ENCODE peak calls at places on chromosomes 13 and 19, in nine cellular contexts. T, H, C, B, X, D, G, A and I are unnamed samples.
A peak's percentile ranks its signal among the peaks of the same experiment; 100 is the strongest.

GRCh38 chr19:30695171-30695875 is 323.1 kb downstream of the ZNF536 start:
- DNase-seq in G (no peak), C (no peak), A (no peak), D (no peak), T (no peak), H (no peak), B (no peak), X (no peak), I (no peak)

GRCh38 chr19:45478454-45479238 is 10.8 kb downstream of the FOSB start:
- DNase-seq in C (peak; percentile 87), G (peak; percentile 86), A (peak; percentile 56), H (peak; percentile 78), T (peak; percentile 94), D (peak; percentile 94), B (peak; percentile 92), X (peak; percentile 94), I (peak; percentile 69)

GRCh38 chr13:109131698-109132257 is 502.4 kb downstream of the MYO16 start:
- DNase-seq in A (no peak), G (no peak), D (no peak), T (no peak), B (no peak), X (no peak), H (no peak), C (no peak), I (no peak)

GRCh38 chr19:48638831-48639381 is 1.7 kb upstream of the DBP start:
- DNase-seq in C (no peak), D (no peak), H (no peak), G (no peak), A (no peak), T (no peak), B (no peak), X (peak; percentile 83), I (no peak)

GRCh38 chr19:55070755-55071502 is 4.7 kb upstream of the EPS8L1 start:
- DNase-seq in H (no peak), A (no peak), D (no peak), G (no peak), T (no peak), C (peak; percentile 36), B (no peak), X (no peak), I (no peak)

GRCh38 chr13:37918116-37919100 is 48.8 kb upstream of the TRPC4 start:
- DNase-seq in A (no peak), B (no peak), G (no peak), H (no peak), X (no peak), T (no peak), C (no peak), D (no peak), I (no peak)

GRCh38 chr13:27607125-27607524 is 13.2 kb downstream of the LNX2 start:
- DNase-seq in B (peak; percentile 85), D (no peak), X (no peak), G (no peak), C (no peak), H (no peak), A (no peak), T (no peak), I (no peak)

GRCh38 chr13:91482427-91482826 is 84.0 kb downstream of the GPC5 start:
- DNase-seq in H (no peak), A (no peak), X (no peak), C (no peak), B (no peak), D (no peak), G (no peak), T (no peak), I (no peak)

GRCh38 chr19:49502866-49503581 is 6.8 kb downstream of the RPS11 start:
- DNase-seq in B (peak; percentile 83), A (peak; percentile 53), C (no peak), G (peak; percentile 40), H (no peak), D (no peak), X (no peak), T (peak; percentile 54), I (peak; percentile 84)

GRCh38 chr19:48169585-48169973 is 565 bp downstream of the LIG1 start:
- DNase-seq in A (peak; percentile 55), H (peak; percentile 42), D (peak; percentile 95), C (peak; percentile 81), X (peak; percentile 92), T (peak; percentile 93), B (no peak), G (peak; percentile 86), I (peak; percentile 43)

GRCh38 chr13:43074824-43075510 is 51.6 kb downstream of the DNAJC15 start:
- DNase-seq in X (no peak), T (no peak), B (no peak), C (no peak), H (no peak), D (no peak), A (no peak), G (no peak), I (no peak)

GRCh38 chr19:45294291-45295029 is 28.2 kb downstream of the CKM start:
- DNase-seq in G (no peak), B (no peak), T (no peak), H (no peak), A (no peak), D (no peak), X (no peak), C (peak; percentile 34), I (no peak)

GRCh38 chr13:109074436-109074835 is 445.0 kb downstream of the MYO16 start:
- DNase-seq in A (no peak), H (no peak), B (no peak), X (no peak), G (no peak), T (no peak), C (no peak), D (no peak), I (no peak)

GRCh38 chr19:30255783-30256509 is 116.2 kb upstream of the ZNF536 start:
- DNase-seq in C (no peak), T (no peak), G (no peak), B (no peak), D (no peak), X (no peak), A (no peak), H (no peak), I (no peak)

GRCh38 chr19:48631254-48631653 is 5.9 kb downstream of the DBP start:
- DNase-seq in X (no peak), H (no peak), G (no peak), A (no peak), T (no peak), D (no peak), B (no peak), C (no peak), I (no peak)

GRCh38 chr19:30091456-30091855 is 149.4 kb downstream of the URI1 start:
- DNase-seq in X (peak; percentile 69), D (peak; percentile 24), B (no peak), H (no peak), C (no peak), T (no peak), A (no peak), G (no peak), I (no peak)